ENCODE peak calls at places on chromosomes 5 and 9, in seven cellular contexts. F is prostate gland, W is stomach, K is HCT116, T is IMR-90, P is Peyer's patch, D is A549. E is an unnamed sample.

GRCh38 chr5:172773481-172774469 is 2.8 kb upstream of the DUSP1 start:
- DNase-seq in D (no peak), P (peak), F (no peak), W (no peak), K (no peak), T (peak), E (no peak)

GRCh38 chr5:76469656-76470290 is 66.7 kb downstream of the IQGAP2 start:
- DNase-seq in T (peak), W (no peak), F (no peak), D (no peak), P (no peak), K (no peak), E (no peak)

GRCh38 chr9:106859957-106860715 is 2.8 kb upstream of the ZNF462 start:
- DNase-seq in P (peak), K (peak), D (peak), T (no peak), W (no peak), F (peak), E (peak)

GRCh38 chr5:138898742-138899141 is 23.6 kb upstream of the LRRTM2 start:
- DNase-seq in W (no peak), D (no peak), T (no peak), F (no peak), P (no peak), K (no peak), E (no peak)

GRCh38 chr5:75364571-75365280 is 27.7 kb downstream of the HMGCR start:
- DNase-seq in P (no peak), W (no peak), F (no peak), K (no peak), T (no peak), D (no peak), E (no peak)

GRCh38 chr5:135129307-135129706 is 95.3 kb upstream of the PITX1 start:
- DNase-seq in F (no peak), D (no peak), K (no peak), P (no peak), T (no peak), W (no peak), E (no peak)

GRCh38 chr5:20445326-20445860 is 457.4 kb upstream of the CDH18 start:
- DNase-seq in W (no peak), F (no peak), K (no peak), D (no peak), P (no peak), T (no peak), E (no peak)

GRCh38 chr9:113483676-113484257 is 20.2 kb downstream of the RGS3 start:
- DNase-seq in D (no peak), F (no peak), W (no peak), K (no peak), T (no peak), P (no peak), E (no peak)

GRCh38 chr5:75514323-75514722 is 2.6 kb downstream of the POLK start:
- DNase-seq in D (no peak), W (no peak), T (no peak), K (no peak), F (no peak), P (no peak), E (no peak)

GRCh38 chr5:144040615-144041394 is 129.7 kb downstream of the YIPF5 start:
- DNase-seq in K (no peak), P (no peak), D (no peak), F (no peak), T (no peak), W (no peak), E (no peak)

GRCh38 chr5:179258922-179259730 is 86.1 kb downstream of the ADAMTS2 start:
- DNase-seq in D (no peak), P (peak), T (peak), K (no peak), F (no peak), W (peak), E (peak)

GRCh38 chr9:28824410-28824963 is 1251.2 kb upstream of the C9orf72 start:
- DNase-seq in F (no peak), T (no peak), W (no peak), K (no peak), P (no peak), D (no peak), E (no peak)

GRCh38 chr9:84841915-84842314 is 172.4 kb downstream of the NTRK2 start:
- DNase-seq in W (no peak), T (no peak), D (no peak), P (no peak), K (no peak), F (no peak), E (no peak)

GRCh38 chr9:20579544-20580309 is 42.6 kb downstream of the MLLT3 start:
- DNase-seq in P (no peak), T (no peak), W (no peak), K (no peak), F (no peak), D (no peak), E (no peak)

GRCh38 chr9:95852059-95853032 is 23.1 kb upstream of the ERCC6L2 start:
- DNase-seq in K (no peak), F (no peak), W (no peak), D (peak), P (no peak), T (peak), E (no peak)

GRCh38 chr5:52010430-52010829 is 627.2 kb downstream of the ISL1 start:
- DNase-seq in F (no peak), T (no peak), K (no peak), P (no peak), D (no peak), W (no peak), E (no peak)

GRCh38 chr5:103037673-103038455 is 82.1 kb downstream of the GIN1 start:
- DNase-seq in P (no peak), T (peak), W (no peak), F (no peak), K (no peak), D (no peak), E (no peak)

GRCh38 chr9:134182554-134183219 is 18.3 kb upstream of the RNU6ATAC start:
- DNase-seq in K (peak), P (no peak), D (no peak), W (no peak), F (no peak), T (peak), E (no peak)

GRCh38 chr5:97224112-97224750 is 41.2 kb upstream of the RIOK2 start:
- DNase-seq in P (no peak), W (no peak), F (no peak), K (no peak), D (no peak), T (peak), E (no peak)

GRCh38 chr5:94731471-94731870 is 113.0 kb downstream of the SLF1 start:
- DNase-seq in F (no peak), D (no peak), W (no peak), P (no peak), K (no peak), T (no peak), E (no peak)

GRCh38 chr5:69372394-69372793 is 2.8 kb downstream of the RAD17 start:
- DNase-seq in P (no peak), K (no peak), W (no peak), D (no peak), F (no peak), T (no peak), E (no peak)

GRCh38 chr5:143987751-143988560 is 176.0 kb downstream of the HMHB1 start:
- DNase-seq in P (no peak), W (no peak), F (no peak), K (no peak), T (peak), D (no peak), E (no peak)

GRCh38 chr9:20532584-20532983 is 89.7 kb downstream of the MLLT3 start:
- DNase-seq in P (no peak), D (no peak), W (no peak), F (no peak), K (no peak), T (no peak), E (no peak)

GRCh38 chr5:130995254-130995515 is 169.9 kb downstream of the HINT1 start:
- DNase-seq in D (no peak), W (no peak), T (no peak), F (no peak), K (no peak), P (no peak), E (no peak)

GRCh38 chr9:70085241-70085640 is 41.6 kb downstream of the MAMDC2 start:
- DNase-seq in T (peak), F (no peak), K (no peak), P (no peak), W (no peak), D (no peak), E (no peak)

DNA sequence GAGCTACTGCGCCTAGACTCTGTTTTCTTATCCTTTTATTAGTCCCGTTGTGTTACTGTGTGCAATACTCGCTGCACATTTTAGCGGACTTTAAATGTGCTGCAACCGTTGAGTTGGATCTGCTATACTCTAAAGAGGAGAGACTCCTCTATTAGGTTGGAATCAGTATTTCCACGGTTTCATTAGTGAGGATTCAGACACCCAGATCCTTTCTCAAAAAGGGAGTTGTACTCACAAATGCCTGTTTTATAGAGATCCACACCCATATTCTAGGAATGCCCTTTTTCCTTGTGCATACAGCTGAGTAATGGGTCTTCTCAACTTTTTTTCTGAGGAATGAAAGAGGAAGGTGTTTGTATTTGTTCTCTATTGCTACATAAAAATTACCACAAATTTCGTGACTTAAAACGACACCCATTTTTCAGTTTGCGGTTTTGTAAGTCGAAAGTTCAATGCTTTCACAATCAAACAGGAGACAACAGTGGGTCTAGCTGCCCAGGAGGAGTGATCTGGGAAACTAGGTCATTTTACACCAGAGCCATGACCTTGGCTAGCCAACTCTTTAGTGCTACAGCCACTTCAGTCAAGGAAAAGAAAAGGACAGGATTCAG is 52.8 kb upstream of the SLC44A1 start:
- DNase-seq in W (no peak), F (no peak), D (peak), P (no peak), T (no peak), K (no peak), E (no peak)
- TF ChIP-seq POLR2A in W (no peak), F (no peak), D (no peak), P (no peak), T (no peak), K (no peak), E (no peak)

DNA sequence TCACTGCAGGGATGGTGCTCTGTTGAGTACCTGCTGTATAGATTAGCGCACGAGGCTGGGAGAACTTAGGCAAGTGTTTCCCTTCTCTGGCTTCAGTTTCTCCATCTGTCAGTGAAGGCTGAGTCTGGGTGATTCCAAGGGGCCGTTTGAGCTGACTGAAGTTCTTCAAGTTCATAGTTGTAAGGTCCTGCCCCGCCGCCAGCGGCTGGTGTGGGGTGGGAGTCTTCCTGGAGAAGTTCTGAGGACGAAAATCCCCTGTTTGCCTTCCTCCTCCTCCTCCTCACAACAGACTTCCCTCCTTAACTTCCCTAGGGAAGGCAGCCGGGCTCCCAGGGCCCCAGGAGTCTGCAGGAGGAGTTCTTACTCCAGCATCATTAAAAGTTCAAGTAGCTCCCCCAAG is 1.7 kb upstream of the HRCT1 start:
- DNase-seq in D (no peak), F (no peak), K (no peak), T (no peak), P (no peak), W (no peak), E (no peak)
- H3K27ac ChIP-seq in D (peak), F (peak), K (no peak), T (no peak), P (no peak), W (peak), E (peak)

GRCh38 chr9:93585259-93585658 is 8.9 kb downstream of the PHF2 start:
- DNase-seq in P (peak), W (no peak), D (no peak), K (no peak), T (no peak), F (no peak), E (no peak)

GRCh38 chr9:93579711-93580516 is 3.5 kb downstream of the PHF2 start:
- DNase-seq in T (no peak), D (no peak), P (peak), F (no peak), K (no peak), W (peak), E (no peak)

GRCh38 chr9:93582550-93582949 is 6.2 kb downstream of the PHF2 start:
- DNase-seq in P (no peak), K (no peak), W (peak), D (no peak), T (no peak), F (no peak), E (peak)

GRCh38 chr9:93580654-93581380 is 4.4 kb downstream of the PHF2 start:
- DNase-seq in P (peak), K (no peak), D (no peak), F (no peak), T (no peak), W (peak), E (peak)

GRCh38 chr9:93582115-93582514 is 5.7 kb downstream of the PHF2 start:
- DNase-seq in W (peak), F (no peak), K (no peak), T (no peak), D (no peak), P (peak), E (no peak)
- TF ChIP-seq POLR2A in W (no peak), F (no peak), K (no peak), T (no peak), D (no peak), P (no peak), E (no peak)

GRCh38 chr9:34456746-34457145 is 1.6 kb downstream of the FAM219A start:
- DNase-seq in T (no peak), P (no peak), D (no peak), F (no peak), K (no peak), W (no peak), E (no peak)
- H3K27ac ChIP-seq in T (peak), P (peak), D (peak), F (peak), K (no peak), W (peak), E (peak)

GRCh38 chr9:104993291-104993963 is 65.5 kb upstream of the ABCA1 start:
- DNase-seq in T (peak), W (peak), F (no peak), P (peak), D (no peak), K (no peak), E (peak)
- TF ChIP-seq POLR2A in T (no peak), W (no peak), F (no peak), P (no peak), D (no peak), K (no peak), E (no peak)

GRCh38 chr5:81163641-81164040 is 69.5 kb upstream of the CKMT2 start:
- DNase-seq in T (no peak), K (no peak), F (no peak), D (no peak), W (no peak), P (no peak), E (no peak)

GRCh38 chr5:81164466-81164865 is 68.7 kb upstream of the CKMT2 start:
- DNase-seq in P (no peak), T (no peak), K (no peak), F (no peak), D (no peak), W (no peak), E (no peak)

GRCh38 chr5:81167078-81167477 is 66.0 kb upstream of the CKMT2 start:
- DNase-seq in F (no peak), W (no peak), D (no peak), K (no peak), T (no peak), P (no peak), E (no peak)

GRCh38 chr5:81165493-81166119 is 67.5 kb upstream of the CKMT2 start:
- DNase-seq in T (peak), D (peak), W (no peak), K (peak), F (peak), P (peak), E (peak)

GRCh38 chr5:81164936-81165335 is 68.2 kb upstream of the CKMT2 start:
- DNase-seq in W (no peak), P (no peak), D (no peak), T (peak), F (no peak), K (no peak), E (no peak)
- H3K27ac ChIP-seq in W (no peak), P (no peak), D (no peak), T (no peak), F (no peak), K (no peak), E (no peak)

DNA sequence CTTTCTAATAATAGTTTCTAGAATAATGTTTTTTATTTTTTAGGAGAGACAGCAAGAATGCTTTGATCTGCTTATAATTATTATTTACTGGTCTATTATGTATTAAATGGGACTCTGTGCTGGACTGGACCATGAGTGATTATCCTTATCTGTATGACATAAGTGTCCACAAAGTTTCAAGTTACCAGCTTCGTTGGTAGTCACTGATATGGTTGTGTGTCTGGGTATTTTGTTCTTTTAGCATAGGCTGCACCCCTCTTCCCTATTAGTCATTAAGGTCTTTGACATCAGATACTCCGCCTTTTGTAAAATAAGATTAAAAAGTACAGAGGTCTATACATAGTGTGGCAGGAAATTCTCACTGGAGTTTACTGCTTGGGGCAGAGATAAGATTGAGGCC is 99.3 kb downstream of the TMEM215 start:
- DNase-seq in F (no peak), K (no peak), T (no peak), W (no peak), P (no peak), D (no peak), E (no peak)
- TF ChIP-seq POLR2A in F (no peak), K (no peak), T (no peak), W (no peak), P (no peak), D (no peak), E (no peak)